ENCODE peak calls at places on chromosomes 3 and 15, in four cellular contexts. I is neural progenitor cell, M is GM23338, O is SK-N-SH. N is an unnamed sample.
A peak's percentile ranks its signal among the peaks of the same experiment; 100 is the strongest.

GRCh38 chr15:79853492-79854328 is 43.1 kb downstream of the MTHFS start:
- DNase-seq in O (peak; percentile 60), I (peak; percentile 77), M (peak; percentile 88), N (peak; percentile 64)

GRCh38 chr3:128794067-128794768 is 68.2 kb downstream of the RAB7A start:
- DNase-seq in I (no peak), M (no peak), O (no peak), N (no peak)

GRCh38 chr3:112127522-112128494 is 5.2 kb downstream of the GCSAM start:
- DNase-seq in O (no peak), M (no peak), I (no peak), N (peak; percentile 42)

GRCh38 chr3:130565224-130565623 is 48.2 kb downstream of the COL6A6 start:
- DNase-seq in I (no peak), M (peak; percentile 17), O (no peak), N (no peak)

GRCh38 chr3:179438836-179439235 is 12.4 kb downstream of the GNB4 start:
- DNase-seq in O (no peak), I (no peak), M (peak; percentile 66), N (peak; percentile 95)

GRCh38 chr3:66442254-66443249 is 58.3 kb downstream of the LRIG1 start:
- DNase-seq in I (peak; percentile 45), O (no peak), M (peak; percentile 94), N (no peak)

GRCh38 chr15:25805006-25805405 is 58.1 kb downstream of the ATP10A start:
- DNase-seq in I (no peak), M (no peak), O (no peak), N (no peak)

GRCh38 chr3:190862209-190863118 is at the start of gene GMNC:
- DNase-seq in O (peak; percentile 51), M (peak; percentile 79), I (peak; percentile 80), N (peak; percentile 93)

GRCh38 chr3:195150194-195151118 is 120.5 kb downstream of the XXYLT1 start:
- DNase-seq in I (peak; percentile 54), O (peak; percentile 38), M (peak; percentile 85), N (peak; percentile 74)

GRCh38 chr3:27644936-27645335 is 77.2 kb downstream of the EOMES start:
- DNase-seq in I (no peak), M (no peak), O (no peak), N (no peak)

GRCh38 chr3:76369170-76369569 is 583.8 kb upstream of the ZNF717 start:
- DNase-seq in I (no peak), O (no peak), M (peak; percentile 57), N (no peak)

GRCh38 chr15:77830041-77830440 is 197.3 kb upstream of the LINGO1 start:
- DNase-seq in I (no peak), M (no peak), O (no peak), N (no peak)

GRCh38 chr3:197891-198491 is 1.4 kb downstream of the CHL1 start:
- DNase-seq in O (peak; percentile 84), M (peak; percentile 41), I (peak; percentile 38), N (no peak)

GRCh38 chr15:40909662-40910625 is 15.7 kb downstream of the VPS18 start:
- DNase-seq in O (peak; percentile 70), I (peak; percentile 51), M (no peak), N (no peak)

GRCh38 chr3:79247367-79248103 is 520.3 kb downstream of the ROBO1 start:
- DNase-seq in M (no peak), O (no peak), I (peak; percentile 5), N (no peak)

GRCh38 chr3:17632401-17633100 is 109.9 kb downstream of the TBC1D5 start:
- DNase-seq in O (no peak), I (no peak), M (no peak), N (peak; percentile 86)

DNA sequence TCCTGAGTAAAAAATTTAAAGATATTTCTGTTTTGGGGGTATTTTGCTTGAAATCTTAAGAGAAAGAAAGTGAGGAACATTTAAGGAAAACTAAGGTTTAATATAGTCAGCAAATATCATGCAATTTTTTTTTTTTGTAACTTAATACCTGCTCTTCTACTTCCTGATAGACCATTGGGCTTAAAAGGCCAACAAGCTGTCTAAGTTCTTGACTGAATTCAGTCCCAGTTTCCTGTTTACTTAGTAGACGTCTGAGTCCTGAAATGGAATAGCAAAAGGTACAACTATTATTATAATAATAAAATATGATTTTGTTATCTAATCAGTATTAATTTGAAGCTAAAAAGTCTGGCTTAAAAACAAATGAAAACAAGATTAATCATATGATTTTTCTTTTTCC is 37.9 kb downstream of the IQCB1 start:
- DNase-seq in O (no peak), I (no peak), M (no peak), N (peak; percentile 51)
- H3F3A ChIP-seq in O (no peaks in the 10 kb centered on the region), I (no peaks in the 10 kb centered on the region), M (no peaks in the 10 kb centered on the region), N (peaks cover 42% of the 10 kb centered on the region)

DNA sequence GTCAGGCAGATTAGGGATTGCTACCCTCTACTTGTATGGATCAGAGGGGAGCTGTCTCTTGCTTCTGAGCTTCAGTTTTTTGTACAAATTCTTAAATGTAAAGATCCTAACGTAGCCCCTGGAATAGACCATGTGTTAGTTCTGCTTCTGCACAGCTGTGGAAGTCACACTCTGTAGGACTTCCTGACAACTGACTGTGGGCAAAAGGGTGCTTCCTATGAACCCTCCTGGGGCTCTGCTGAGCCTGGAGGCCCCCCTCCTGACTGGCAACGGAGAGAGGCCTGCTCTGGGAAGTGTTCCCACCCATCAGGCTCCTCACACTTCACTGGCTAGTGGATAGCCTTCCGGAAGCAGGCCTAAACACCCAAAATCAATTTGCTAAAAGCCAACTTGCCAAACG is 131.0 kb downstream of the RPLP1 start:
- DNase-seq in M (no peak), O (no peak), I (no peak), N (no peak)
- TF ChIP-seq EZH2phosphoT487 in M (no peak), O (no peak), I (no peak), N (no peak)

DNA sequence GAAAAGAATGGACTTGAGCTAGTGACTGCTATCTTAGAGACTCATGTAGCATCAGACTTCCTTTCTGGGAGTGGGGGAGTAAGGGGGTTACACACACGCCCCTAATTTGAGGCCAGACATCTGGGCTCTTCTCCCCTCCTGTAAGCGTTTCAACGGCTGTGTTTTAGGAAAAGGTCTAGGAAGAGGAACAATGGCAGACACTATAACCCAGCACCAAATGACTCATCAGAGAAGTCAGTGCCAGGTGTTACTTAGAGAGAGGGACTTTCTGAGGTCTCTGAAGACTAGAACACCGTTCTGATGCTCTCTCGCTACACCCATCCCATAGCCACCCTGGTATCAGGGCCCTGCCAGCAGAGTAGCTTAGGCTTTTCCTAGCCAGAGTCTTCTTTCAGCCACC is 65.5 kb downstream of the SSUH2 start:
- DNase-seq in M (no peak), I (no peak), O (no peak), N (no peak)
- H3K4me2 ChIP-seq in M (no peak overlapping the region), I (no peak overlapping the region), O (no peak overlapping the region), N (no peak overlapping the region)

GRCh38 chr3:197793246-197793645 is 2.2 kb downstream of the LRCH3 start:
- DNase-seq in O (no peak), M (no peak), I (no peak), N (no peak)
- H3F3A ChIP-seq in O (peaks cover 16% of the 10 kb centered on the region), M (peaks cover 4% of the 10 kb centered on the region), I (peaks cover 12% of the 10 kb centered on the region), N (peaks cover 25% of the 10 kb centered on the region)

GRCh38 chr15:33293619-33294309 is 17.0 kb upstream of the RYR3 start:
- DNase-seq in O (no peak), M (peak; percentile 21), I (no peak), N (no peak)

GRCh38 chr15:33296050-33296449 is 14.7 kb upstream of the RYR3 start:
- DNase-seq in I (no peak), M (peak; percentile 3), O (no peak), N (no peak)

GRCh38 chr15:33298631-33299030 is 12.1 kb upstream of the RYR3 start:
- DNase-seq in I (no peak), O (no peak), M (no peak), N (no peak)

GRCh38 chr15:33296856-33297255 is 13.9 kb upstream of the RYR3 start:
- DNase-seq in M (no peak), I (no peak), O (no peak), N (no peak)

DNA sequence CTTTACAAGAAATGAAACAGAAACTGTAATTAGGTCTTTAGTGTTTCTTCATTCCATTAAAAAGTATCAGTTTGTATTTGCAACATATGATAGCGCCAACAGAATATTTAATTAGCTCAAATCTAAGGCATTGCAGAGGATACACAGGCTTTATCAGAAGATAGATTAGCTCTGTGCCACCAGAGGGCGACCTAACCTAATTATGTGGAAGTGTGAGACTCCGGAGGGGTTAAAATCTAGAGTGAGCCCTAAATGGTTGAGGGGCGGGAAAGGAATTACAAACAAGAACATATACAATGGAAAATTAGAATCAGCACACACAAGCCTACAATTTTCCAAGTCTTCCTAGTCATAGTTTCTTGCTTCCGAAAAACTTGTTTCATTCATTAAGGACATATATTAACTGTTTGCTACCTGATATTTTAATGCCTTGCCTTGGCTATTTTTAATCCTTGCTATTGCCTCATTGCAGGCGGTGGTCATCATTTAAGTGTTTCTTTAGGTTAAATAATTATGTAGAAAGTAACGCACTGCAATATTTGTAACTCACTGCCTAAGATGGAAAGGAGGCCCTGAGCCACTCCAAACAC is 18.0 kb upstream of the RYR3 start:
- DNase-seq in M (peak; percentile 90), I (peak; percentile 91), O (peak; percentile 67), N (peak; percentile 61)
- TF ChIP-seq EZH2phosphoT487 in M (no peak), I (no peak), O (no peak), N (no peak)

GRCh38 chr3:139473155-139473771 is 3.1 kb downstream of the RBP2 start:
- DNase-seq in M (no peak), I (no peak), O (no peak), N (no peak)
- H3K4me2 ChIP-seq in M (no peak overlapping the region), I (no peak overlapping the region), O (no peak overlapping the region), N (no peak overlapping the region)

GRCh38 chr3:149195221-149195620 is 26.4 kb downstream of the CP start:
- DNase-seq in I (no peak), O (no peak), M (no peak), N (no peak)

GRCh38 chr3:149198611-149199010 is 23.0 kb downstream of the CP start:
- DNase-seq in I (peak; percentile 72), O (no peak), M (peak; percentile 95), N (no peak)

GRCh38 chr3:149199474-149199873 is 22.2 kb downstream of the CP start:
- DNase-seq in O (no peak), M (no peak), I (no peak), N (no peak)

DNA sequence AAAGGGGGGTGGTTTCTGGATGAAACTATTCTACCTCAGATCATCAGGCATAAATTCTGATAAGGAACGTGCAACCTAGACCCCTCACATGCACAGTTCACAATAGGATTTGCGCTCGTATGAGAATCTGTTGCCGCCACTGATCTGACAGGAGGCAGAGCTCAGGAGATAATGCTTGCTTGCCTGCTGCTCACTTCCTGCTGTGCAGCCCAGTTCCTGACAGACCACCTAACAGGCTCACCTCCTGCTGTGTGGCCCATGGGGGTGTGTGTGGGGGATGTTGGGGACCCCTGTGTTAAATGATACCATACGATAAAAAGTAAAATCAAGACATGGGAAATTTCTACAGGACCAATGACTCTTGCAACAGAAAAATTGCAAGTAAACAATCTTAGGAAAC is 24.0 kb downstream of the CP start:
- DNase-seq in M (peak; percentile 55), O (no peak), I (peak; percentile 56), N (no peak)
- H3F3A ChIP-seq in M (no peaks in the 10 kb centered on the region), O (no peaks in the 10 kb centered on the region), I (peaks cover 30% of the 10 kb centered on the region), N (no peaks in the 10 kb centered on the region)

N was measured in MM.1S.